ENCODE peak calls at places on chromosomes 12 and 14, in six cellular contexts. W, B, Y, R, A and E are unnamed samples.
A peak's percentile ranks its signal among the peaks of the same experiment; 100 is the strongest.

GRCh38 chr12:89663577-89664357 is 44.9 kb downstream of the ATP2B1 start:
- DNase-seq in W (no peak), B (no peak), Y (no peak), R (no peak), A (no peak), E (no peak)

GRCh38 chr12:52390739-52391617 is 5.5 kb upstream of the KRT84 start:
- DNase-seq in W (peak; percentile 73), B (no peak), Y (peak; percentile 51), R (no peak), A (no peak), E (no peak)

GRCh38 chr12:50066402-50066801 is 9.0 kb downstream of the ASIC1 start:
- DNase-seq in W (peak; percentile 79), B (no peak), Y (peak; percentile 66), R (no peak), A (peak; percentile 74), E (peak; percentile 68)

GRCh38 chr12:102172436-102172835 is 25.2 kb downstream of the PMCH start:
- DNase-seq in W (no peak), B (no peak), Y (no peak), R (no peak), A (no peak), E (no peak)

GRCh38 chr14:23181946-23182345 is 1.5 kb downstream of the SLC7A8 start:
- DNase-seq in W (peak; percentile 36), B (no peak), Y (peak; percentile 27), R (no peak), A (no peak), E (no peak)

GRCh38 chr12:57142727-57143126 is 4.7 kb downstream of the LRP1-AS start:
- DNase-seq in W (no peak), B (no peak), Y (no peak), R (no peak), A (no peak), E (no peak)

GRCh38 chr12:46005151-46005797 is 14.9 kb upstream of the SCAF11 start:
- DNase-seq in W (no peak), B (no peak), Y (no peak), R (peak; percentile 3), A (no peak), E (no peak)

GRCh38 chr12:23209793-23210192 is 584.8 kb downstream of the ETNK1 start:
- DNase-seq in W (no peak), B (no peak), Y (no peak), R (no peak), A (no peak), E (no peak)

GRCh38 chr14:22547948-22548750 is 40.9 kb downstream of the DAD1 start:
- DNase-seq in W (no peak), B (no peak), Y (no peak), R (no peak), A (no peak), E (no peak)

GRCh38 chr12:81128930-81129554 is 51.2 kb downstream of the ACSS3 start:
- DNase-seq in W (peak; percentile 81), B (no peak), Y (peak; percentile 61), R (peak; percentile 61), A (peak; percentile 11), E (peak; percentile 34)

GRCh38 chr12:70648191-70648590 is 11.0 kb upstream of the PTPRB start:
- DNase-seq in W (no peak), B (no peak), Y (no peak), R (no peak), A (peak; percentile 12), E (peak; percentile 7)

GRCh38 chr12:123808167-123808566 is 46.1 kb downstream of the DNAH10 start:
- DNase-seq in W (peak; percentile 51), B (no peak), Y (peak; percentile 23), R (no peak), A (no peak), E (no peak)

GRCh38 chr12:131057211-131057721 is 103.6 kb downstream of the ADGRD1 start:
- DNase-seq in W (no peak), B (no peak), Y (no peak), R (no peak), A (no peak), E (no peak)

GRCh38 chr12:130705174-130705880 is 10.8 kb downstream of the RIMBP2 start:
- DNase-seq in W (no peak), B (no peak), Y (no peak), R (no peak), A (no peak), E (no peak)

GRCh38 chr14:96940009-96940408 is 142.8 kb downstream of the VRK1 start:
- DNase-seq in W (peak; percentile 27), B (no peak), Y (peak; percentile 54), R (no peak), A (no peak), E (no peak)

GRCh38 chr12:132020292-132020691 is 70.5 kb downstream of the EP400 start:
- DNase-seq in W (no peak), B (no peak), Y (no peak), R (no peak), A (no peak), E (no peak)

GRCh38 chr12:52235001-52235760 is 2.1 kb downstream of the KRT7 start:
- DNase-seq in W (no peak), B (no peak), Y (no peak), R (no peak), A (no peak), E (no peak)

GRCh38 chr14:87888136-87888999 is 104.6 kb downstream of the GALC start:
- DNase-seq in W (peak; percentile 82), B (peak; percentile 18), Y (peak; percentile 48), R (no peak), A (no peak), E (peak; percentile 11)